ENCODE peak calls at places on chromosomes 13 and 19, in five cellular contexts. W is H54; J is NCI-H748 treated with DMSO at 0.1 percent for 48 hours; B is stimulated activated CD4-positive, alpha-beta T cell treated with anti-CD3 and anti-CD28 coated beads, Interleukin-1b, Interleukin-23, amount 100 ng/mL, for 1 hour; Y is AG08395. D is an unnamed sample.

GRCh38 chr13:100694722-100695644 is 20.4 kb upstream of the TMTC4 start:
- DNase-seq in W (peak), J (no peak), B (no peak), Y (peak), D (no peak)

GRCh38 chr13:74006666-74007065 is 127.5 kb downstream of the KLF12 start:
- DNase-seq in W (no peak), J (no peak), B (no peak), Y (no peak), D (no peak)

GRCh38 chr19:10295305-10295846 is 5.6 kb downstream of the ICAM5 start:
- DNase-seq in W (no peak), J (no peak), B (peak), Y (no peak), D (no peak)

GRCh38 chr13:113421673-113422270 is 31.5 kb downstream of the ADPRHL1 start:
- DNase-seq in W (no peak), J (no peak), B (no peak), Y (peak), D (no peak)

GRCh38 chr19:1360126-1360817 is 23.4 kb upstream of the NDUFS7 start:
- DNase-seq in W (no peak), J (no peak), B (no peak), Y (no peak), D (no peak)

GRCh38 chr13:37109080-37109678 is 3.7 kb upstream of the CSNK1A1L start:
- DNase-seq in W (no peak), J (peak), B (no peak), Y (peak), D (no peak)

GRCh38 chr19:57314146-57314545 is 6.1 kb upstream of the ZNF543 start:
- DNase-seq in W (no peak), J (peak), B (no peak), Y (no peak), D (no peak)

GRCh38 chr13:39370554-39370953 is 232.4 kb downstream of the LHFPL6 start:
- DNase-seq in W (no peak), J (no peak), B (no peak), Y (peak), D (no peak)

GRCh38 chr13:90447735-90448103 is 899.8 kb upstream of the MIR17HG start:
- DNase-seq in W (peak), J (no peak), B (no peak), Y (peak), D (no peak)

GRCh38 chr13:94535775-94536174 is 56.3 kb upstream of the DCT start:
- DNase-seq in W (no peak), J (no peak), B (no peak), Y (no peak), D (no peak)

GRCh38 chr13:79491715-79492114 is 10.8 kb downstream of the NDFIP2 start:
- DNase-seq in W (no peak), J (no peak), B (no peak), Y (peak), D (no peak)

GRCh38 chr13:44068737-44069136 is 189.0 kb downstream of the LACC1 start:
- DNase-seq in W (peak), J (peak), B (no peak), Y (peak), D (no peak)

GRCh38 chr13:46529509-46529908 is 23.5 kb upstream of the LRCH1 start:
- DNase-seq in W (no peak), J (no peak), B (no peak), Y (no peak), D (no peak)

GRCh38 chr13:109345433-109345941 is 440.9 kb downstream of the IRS2 start:
- DNase-seq in W (peak), J (no peak), B (no peak), Y (peak), D (no peak)

GRCh38 chr13:23430664-23431063 is 2.8 kb downstream of the SACS start:
- DNase-seq in W (no peak), J (no peak), B (no peak), Y (no peak), D (no peak)

GRCh38 chr13:60061737-60062136 is 102.0 kb downstream of the DIAPH3 start:
- DNase-seq in W (no peak), J (no peak), B (no peak), Y (no peak), D (no peak)

GRCh38 chr19:8580710-8581281 is 3.6 kb upstream of the MYO1F start:
- DNase-seq in W (peak), J (peak), B (peak), Y (peak), D (peak)

GRCh38 chr19:36604656-36605100 is 435 bp upstream of the ZNF382 start:
- DNase-seq in W (no peak), J (no peak), B (peak), Y (peak), D (peak)

GRCh38 chr13:36531746-36532486 is 99.6 kb downstream of the CCNA1 start:
- DNase-seq in W (no peak), J (no peak), B (no peak), Y (no peak), D (no peak)

GRCh38 chr19:51772977-51773376 is 12.0 kb downstream of the FPR2 start:
- DNase-seq in W (no peak), J (no peak), B (no peak), Y (no peak), D (no peak)

GRCh38 chr19:21463449-21464105 is 41.8 kb upstream of the ZNF429 start:
- DNase-seq in W (no peak), J (peak), B (no peak), Y (no peak), D (no peak)

GRCh38 chr19:56836059-56836458 is 4.5 kb downstream of the PEG3 start:
- DNase-seq in W (no peak), J (no peak), B (no peak), Y (no peak), D (no peak)

D was measured in occipital lobe.